ENCODE peak calls at places on chromosomes 2 and 18, in five cellular contexts. One of them, this sample, is unnamed.

GRCh38 chr2:217621391-217621801 is 381.4 kb downstream of the TNS1 start:
- DNase-seq in IMR-90: peak
- DNase-seq in brain microvascular endothelial cell: no peak
- DNase-seq in astrocyte of the spinal cord: no peak
- DNase-seq in uterus: peak
- DNase-seq in this sample: no peak

GRCh38 chr18:28086530-28087172 is 90.3 kb downstream of the CDH2 start:
- DNase-seq in astrocyte of the spinal cord: peak
- DNase-seq in brain microvascular endothelial cell: peak
- DNase-seq in uterus: no peak
- DNase-seq in IMR-90: peak
- DNase-seq in this sample: peak

GRCh38 chr2:153890572-153890971 is 18.9 kb downstream of the GALNT13 start:
- DNase-seq in uterus: no peak
- DNase-seq in brain microvascular endothelial cell: no peak
- DNase-seq in astrocyte of the spinal cord: no peak
- DNase-seq in IMR-90: no peak
- DNase-seq in this sample: no peak

GRCh38 chr18:70337139-70337972 is 48.5 kb downstream of the SOCS6 start:
- DNase-seq in uterus: no peak
- DNase-seq in astrocyte of the spinal cord: peak
- DNase-seq in brain microvascular endothelial cell: peak
- DNase-seq in IMR-90: peak
- DNase-seq in this sample: peak

GRCh38 chr2:1717129-1717528 is 27.2 kb downstream of the PXDN start:
- DNase-seq in uterus: no peak
- DNase-seq in astrocyte of the spinal cord: peak
- DNase-seq in IMR-90: no peak
- DNase-seq in brain microvascular endothelial cell: no peak
- DNase-seq in this sample: no peak

GRCh38 chr2:133641497-133641896 is 73.2 kb upstream of the NCKAP5 start:
- DNase-seq in uterus: no peak
- DNase-seq in brain microvascular endothelial cell: no peak
- DNase-seq in astrocyte of the spinal cord: no peak
- DNase-seq in IMR-90: peak
- DNase-seq in this sample: peak

GRCh38 chr2:84424152-84424551 is 34.9 kb downstream of the SUCLG1 start:
- DNase-seq in astrocyte of the spinal cord: peak
- DNase-seq in uterus: no peak
- DNase-seq in IMR-90: peak
- DNase-seq in brain microvascular endothelial cell: no peak
- DNase-seq in this sample: peak

GRCh38 chr2:65113816-65114215 is 16.1 kb downstream of the RAB1A start:
- DNase-seq in astrocyte of the spinal cord: no peak
- DNase-seq in IMR-90: no peak
- DNase-seq in brain microvascular endothelial cell: no peak
- DNase-seq in uterus: no peak
- DNase-seq in this sample: no peak

GRCh38 chr2:218230882-218231281 is 13.9 kb downstream of the ARPC2 start:
- DNase-seq in brain microvascular endothelial cell: peak
- DNase-seq in uterus: no peak
- DNase-seq in astrocyte of the spinal cord: peak
- DNase-seq in IMR-90: peak
- DNase-seq in this sample: peak

GRCh38 chr2:232925153-232925768 is 55.2 kb downstream of the SNORC start:
- DNase-seq in IMR-90: no peak
- DNase-seq in astrocyte of the spinal cord: no peak
- DNase-seq in uterus: no peak
- DNase-seq in brain microvascular endothelial cell: no peak
- DNase-seq in this sample: no peak

GRCh38 chr18:43789234-43790000 is 512.1 kb upstream of the SYT4 start:
- DNase-seq in IMR-90: no peak
- DNase-seq in astrocyte of the spinal cord: peak
- DNase-seq in uterus: no peak
- DNase-seq in brain microvascular endothelial cell: peak
- DNase-seq in this sample: peak

DNA sequence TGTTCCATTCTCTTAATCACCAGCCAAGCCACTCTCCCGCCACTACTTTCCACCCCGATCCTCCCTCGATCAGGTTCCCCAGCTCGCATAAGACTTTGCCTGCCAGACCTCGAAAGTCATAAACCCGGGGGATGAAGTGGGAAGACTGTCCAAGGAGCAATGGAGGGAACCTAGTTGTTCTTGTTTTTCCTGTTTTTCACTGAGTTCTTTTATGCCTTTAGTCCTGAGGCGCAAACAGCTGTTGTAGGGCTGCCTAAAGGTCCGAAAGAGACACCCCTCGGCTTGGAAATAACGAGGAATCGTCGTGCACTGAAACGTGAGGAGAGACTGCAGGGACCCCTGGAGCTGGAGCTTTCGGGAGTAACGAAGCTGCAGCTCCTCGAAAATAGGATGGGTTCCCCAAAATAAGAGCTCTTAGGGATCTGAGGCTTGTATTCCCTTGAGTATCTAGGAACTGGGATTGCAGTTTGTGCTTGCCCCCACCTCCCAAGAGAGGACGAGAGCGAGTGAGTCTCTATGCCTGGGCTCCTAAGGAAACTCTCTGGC is 1.7 kb upstream of the HOXD12 start:
- DNase-seq in IMR-90: no peak
- DNase-seq in brain microvascular endothelial cell: no peak
- DNase-seq in astrocyte of the spinal cord: no peak
- DNase-seq in uterus: no peak
- DNase-seq in this sample: no peak
- TF ChIP-seq CTCF in IMR-90: no peak
- TF ChIP-seq CTCF in brain microvascular endothelial cell: no peak
- TF ChIP-seq CTCF in astrocyte of the spinal cord: no peak
- TF ChIP-seq CTCF in uterus: no peak
- TF ChIP-seq CTCF in this sample: no peak

DNA sequence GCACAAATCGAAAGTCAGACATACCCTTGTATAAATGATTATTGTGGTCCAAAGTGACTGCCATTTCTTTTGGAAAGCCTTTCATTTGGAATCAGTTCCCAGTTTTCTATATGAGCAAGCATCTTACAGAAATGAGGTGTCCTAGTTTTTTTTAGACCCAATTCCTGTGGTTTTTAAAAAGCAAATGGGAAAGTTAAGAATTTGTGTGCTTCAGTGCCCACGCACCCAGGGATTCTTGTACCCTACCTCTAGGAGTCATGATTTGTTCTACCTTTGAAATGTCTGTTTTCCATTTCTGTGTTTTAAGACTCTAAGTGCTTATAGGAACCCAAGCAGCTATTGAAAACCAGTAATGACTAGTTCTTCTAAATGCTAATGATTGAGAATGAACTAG is 218.1 kb downstream of the CAMKMT start:
- DNase-seq in uterus: no peak
- DNase-seq in astrocyte of the spinal cord: no peak
- DNase-seq in brain microvascular endothelial cell: no peak
- DNase-seq in IMR-90: no peak
- DNase-seq in this sample: no peak
- H3K4me3 ChIP-seq in uterus: no peak
- H3K4me3 ChIP-seq in astrocyte of the spinal cord: no peak
- H3K4me3 ChIP-seq in brain microvascular endothelial cell: no peak
- H3K4me3 ChIP-seq in IMR-90: no peak
- H3K4me3 ChIP-seq in this sample: no peak

GRCh38 chr2:2992622-2993021 is 385.0 kb downstream of the EIPR1 start:
- DNase-seq in IMR-90: no peak
- DNase-seq in brain microvascular endothelial cell: no peak
- DNase-seq in uterus: no peak
- DNase-seq in astrocyte of the spinal cord: no peak
- DNase-seq in this sample: no peak
- TF ChIP-seq CTCF in IMR-90: no peak
- TF ChIP-seq CTCF in brain microvascular endothelial cell: no peak
- TF ChIP-seq CTCF in uterus: no peak
- TF ChIP-seq CTCF in astrocyte of the spinal cord: no peak
- TF ChIP-seq CTCF in this sample: no peak

GRCh38 chr2:42342061-42342794 is 18.8 kb downstream of the COX7A2L start:
- DNase-seq in IMR-90: peak
- DNase-seq in brain microvascular endothelial cell: peak
- DNase-seq in uterus: peak
- DNase-seq in astrocyte of the spinal cord: peak
- DNase-seq in this sample: peak
- H3K4me3 ChIP-seq in IMR-90: no peak
- H3K4me3 ChIP-seq in brain microvascular endothelial cell: no peak
- H3K4me3 ChIP-seq in uterus: no peak
- H3K4me3 ChIP-seq in astrocyte of the spinal cord: no peak
- H3K4me3 ChIP-seq in this sample: no peak

This sample was measured in fibroblast of the aortic adventitia.